ENCODE peak calls at places on chromosomes 16 and 17, in nine cellular contexts. D is left lung, N is heart left ventricle, O is fibroblast of lung, S is MCF 10A, C is dorsolateral prefrontal cortex, Z is pancreas, Y is uterus, B is bronchial epithelial cell. Q is an unnamed sample.

GRCh38 chr16:20675488-20676267 is 21.8 kb downstream of the ACSM1 start:
- DNase-seq in N (peak; percentile 23), Z (peak; percentile 71), S (peak; percentile 36), B (peak; percentile 70), C (no peak), O (no peak), Y (peak; percentile 62), D (peak; percentile 44), Q (no peak)

GRCh38 chr16:56832768-56833167 is 32.2 kb upstream of the SLC12A3 start:
- DNase-seq in B (no peak), D (no peak), S (no peak), N (no peak), O (no peak), Z (no peak), C (no peak), Y (no peak), Q (no peak)

GRCh38 chr17:37507108-37507507 is 17.4 kb downstream of the DUSP14 start:
- DNase-seq in Y (no peak), S (no peak), N (no peak), C (peak; percentile 73), B (no peak), Z (no peak), D (no peak), O (no peak), Q (no peak)

GRCh38 chr16:85420501-85421337 is 192.4 kb upstream of the GSE1 start:
- DNase-seq in N (peak; percentile 44), C (peak; percentile 8), Y (peak; percentile 35), B (no peak), D (peak; percentile 60), O (peak; percentile 38), Z (peak; percentile 31), S (peak; percentile 38), Q (peak; percentile 82)

GRCh38 chr17:42387663-42388380 is 420 bp downstream of the STAT3 start:
- DNase-seq in S (peak; percentile 84), N (peak; percentile 52), B (peak; percentile 69), Y (peak; percentile 55), Z (peak; percentile 56), D (peak; percentile 52), C (peak; percentile 37), O (peak; percentile 33), Q (no peak)

GRCh38 chr16:3580271-3580670 is 3.1 kb upstream of the NLRC3 start:
- DNase-seq in D (no peak), Z (no peak), S (no peak), O (peak; percentile 6), B (peak; percentile 25), N (no peak), C (no peak), Y (no peak), Q (no peak)

GRCh38 chr17:50767446-50767845 is at the start of gene ANKRD40CL:
- DNase-seq in Y (no peak), S (no peak), C (no peak), N (no peak), Z (no peak), D (no peak), B (no peak), O (no peak), Q (no peak)

GRCh38 chr17:36524428-36524876 is 10.2 kb downstream of the MYO19 start:
- DNase-seq in O (no peak), C (no peak), Z (no peak), Y (no peak), D (no peak), B (peak; percentile 78), S (no peak), N (no peak), Q (no peak)

GRCh38 chr17:60599220-60599619 is 773 bp upstream of the PPM1D start:
- DNase-seq in S (no peak), C (peak; percentile 24), Z (peak; percentile 24), B (no peak), O (no peak), Y (no peak), D (no peak), N (no peak), Q (no peak)

GRCh38 chr17:2123467-2124251 is 68.8 kb downstream of the HIC1 start:
- DNase-seq in C (no peak), S (peak; percentile 36), Y (no peak), O (no peak), B (peak; percentile 26), N (peak; percentile 21), D (no peak), Z (no peak), Q (no peak)

GRCh38 chr17:82603981-82604448 is 44.2 kb downstream of the WDR45B start:
- DNase-seq in O (peak; percentile 45), C (no peak), S (no peak), Z (peak; percentile 56), D (peak; percentile 92), N (peak; percentile 70), Y (peak; percentile 44), B (no peak), Q (no peak)

GRCh38 chr16:23013484-23013883 is 135.8 kb downstream of the USP31 start:
- DNase-seq in N (no peak), C (no peak), B (peak; percentile 15), Y (no peak), D (no peak), O (no peak), S (peak; percentile 10), Z (no peak), Q (no peak)

GRCh38 chr17:694239-694638 is 20.4 kb downstream of the VPS53 start:
- DNase-seq in S (peak; percentile 78), O (peak; percentile 89), Z (no peak), Y (no peak), C (no peak), B (peak; percentile 98), D (no peak), N (no peak), Q (no peak)

GRCh38 chr16:78405833-78406232 is 306.4 kb downstream of the WWOX start:
- DNase-seq in O (no peak), B (no peak), N (no peak), S (no peak), Z (no peak), C (no peak), D (no peak), Y (no peak), Q (no peak)

GRCh38 chr17:50845260-50846147 is 10.1 kb downstream of the WFIKKN2 start:
- DNase-seq in C (no peak), O (no peak), S (no peak), Z (no peak), Y (no peak), N (peak; percentile 58), B (peak; percentile 38), D (no peak), Q (peak; percentile 50)

GRCh38 chr17:61479493-61480413 is 27.5 kb downstream of the TBX4 start:
- DNase-seq in Z (no peak), O (no peak), B (no peak), Y (no peak), C (no peak), S (no peak), N (no peak), D (peak; percentile 27), Q (no peak)

GRCh38 chr17:9772658-9773057 is 18.7 kb downstream of the DHRS7C start:
- DNase-seq in S (no peak), Z (no peak), D (no peak), N (no peak), O (no peak), B (no peak), Y (no peak), C (no peak), Q (peak; percentile 78)

GRCh38 chr17:14693382-14693781 is 392.5 kb downstream of the HS3ST3B1 start:
- DNase-seq in O (no peak), C (no peak), S (no peak), N (no peak), B (no peak), Y (no peak), D (no peak), Z (no peak), Q (no peak)

GRCh38 chr17:14690704-14691103 is 389.8 kb downstream of the HS3ST3B1 start:
- DNase-seq in D (no peak), C (no peak), N (no peak), B (no peak), O (no peak), Y (no peak), Z (no peak), S (no peak), Q (no peak)

GRCh38 chr17:14688134-14688533 is 387.3 kb downstream of the HS3ST3B1 start:
- DNase-seq in N (no peak), Y (no peak), D (no peak), Z (no peak), B (peak; percentile 5), S (no peak), C (no peak), O (no peak), Q (no peak)
- TF ChIP-seq CTCF in N (no peak), Y (no peak), D (no peak), Z (no peak), B (no peak), S (no peak), C (no peak), O (no peak), Q (peak; percentile 35)

GRCh38 chr16:50284131-50284911 is 18.0 kb downstream of the ADCY7 start:
- DNase-seq in Y (no peak), B (no peak), C (no peak), N (no peak), O (no peak), S (no peak), D (peak; percentile 74), Z (no peak), Q (no peak)
- TF ChIP-seq CTCF in Y (no peak), B (no peak), C (no peak), N (no peak), O (no peak), S (no peak), D (no peak), Z (no peak), Q (no peak)

DNA sequence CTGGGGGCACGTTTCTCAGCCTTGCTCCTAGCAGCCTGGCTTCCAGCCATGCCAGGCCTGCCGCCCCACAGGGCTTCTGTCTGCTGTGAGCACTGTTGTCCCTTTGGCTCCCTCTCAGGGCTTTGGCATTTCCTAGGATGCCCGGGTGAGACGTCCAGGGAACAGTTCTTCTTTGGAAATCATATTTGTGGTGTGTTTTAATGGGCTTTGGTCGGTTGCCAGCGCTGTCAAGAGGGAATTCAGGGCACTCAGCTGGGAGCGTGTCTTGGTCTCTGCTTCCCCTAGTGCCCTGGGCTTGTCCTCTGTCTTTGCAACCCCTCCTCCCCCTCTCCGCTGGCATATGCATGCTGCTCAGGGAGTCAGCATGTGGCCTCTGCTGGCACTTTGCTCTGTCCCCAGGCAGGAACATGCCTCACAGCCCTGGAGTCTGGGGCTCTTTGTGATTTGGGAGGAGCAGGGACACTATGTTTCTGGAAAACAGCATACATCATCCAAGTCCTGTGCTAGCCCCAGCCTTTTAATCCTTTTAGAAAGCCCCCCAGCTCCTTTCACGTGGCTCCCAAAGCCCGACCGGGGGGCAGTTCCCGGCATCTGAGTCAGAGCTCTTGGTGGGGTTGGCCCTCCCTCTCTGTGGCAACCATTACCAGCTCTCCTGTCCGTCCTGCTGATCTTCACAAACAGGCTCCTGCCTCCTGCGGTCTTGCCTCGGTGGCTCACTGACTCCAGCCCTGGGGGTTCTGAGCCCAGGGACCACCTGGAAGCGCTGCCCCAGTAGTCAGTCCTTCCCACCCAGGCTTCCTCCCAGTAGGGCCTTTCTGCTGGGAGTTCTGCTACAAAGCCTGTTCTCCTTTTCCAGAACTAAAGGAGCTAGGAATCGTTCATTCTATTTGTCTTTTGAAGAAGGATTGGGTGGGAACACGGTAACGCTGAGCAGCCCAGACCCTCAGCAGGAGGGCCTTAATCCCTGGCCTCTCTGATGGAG is 26.7 kb downstream of the SAP30BP start:
- DNase-seq in Z (peak; percentile 48), C (peak; percentile 89), B (peak; percentile 57), D (peak; percentile 76), S (peak; percentile 99), O (peak; percentile 86), N (peak; percentile 73), Y (peak; percentile 64), Q (peak; percentile 97)
- TF ChIP-seq CTCF in Z (no peak), C (no peak), B (peak; percentile 17), D (no peak), S (no peak), O (no peak), N (no peak), Y (no peak), Q (peak; percentile 61)

GRCh38 chr16:73011926-73012325 is 36.0 kb downstream of the ZFHX3 start:
- DNase-seq in D (peak; percentile 13), C (no peak), N (no peak), O (no peak), Y (no peak), B (no peak), Z (no peak), S (no peak), Q (no peak)
- TF ChIP-seq CTCF in D (no peak), C (no peak), N (no peak), O (no peak), Y (no peak), B (no peak), Z (no peak), S (no peak), Q (peak; percentile 17)